ENCODE peak calls at places on chromosome 2, in four cellular contexts. S is A549, G is K562, L is HepG2. M is an unnamed sample.

GRCh38 chr2:29195796-29196195 is 80.6 kb downstream of the CLIP4 start:
- DNase-seq in G (no peak), L (no peak), S (no peak), M (no peak)

GRCh38 chr2:232411901-232412629 is 5.4 kb downstream of the ALPG start:
- DNase-seq in S (no peak), L (no peak), G (no peak), M (no peak)

GRCh38 chr2:74014813-74015212 is 30.1 kb downstream of the TET3 start:
- DNase-seq in S (no peak), G (no peak), L (no peak), M (no peak)

GRCh38 chr2:1739961-1740713 is 4.2 kb downstream of the PXDN start:
- DNase-seq in S (no peak), L (no peak), G (no peak), M (no peak)

GRCh38 chr2:111143107-111143886 is 22.6 kb downstream of the BCL2L11 start:
- DNase-seq in L (no peak), S (no peak), G (no peak), M (no peak)

GRCh38 chr2:148814143-148814852 is 60.7 kb upstream of the KIF5C start:
- DNase-seq in S (no peak), G (no peak), L (no peak), M (no peak)

GRCh38 chr2:240210198-240210965 is 69.9 kb upstream of the OTOS start:
- DNase-seq in L (no peak), S (no peak), G (no peak), M (no peak)

GRCh38 chr2:28895189-28895893 is 874 bp downstream of the WDR43 start:
- DNase-seq in G (no peak), S (peak), L (peak), M (no peak)

GRCh38 chr2:52034706-52035105 is 1002.8 kb upstream of the NRXN1 start:
- DNase-seq in G (no peak), S (no peak), L (no peak), M (no peak)

GRCh38 chr2:216634317-216635148 is 1.3 kb downstream of the IGFBP2 start:
- DNase-seq in G (no peak), S (no peak), L (no peak), M (no peak)

GRCh38 chr2:39584283-39584972 is 81.3 kb upstream of the TMEM178A start:
- DNase-seq in L (no peak), G (no peak), S (no peak), M (no peak)

GRCh38 chr2:145725876-145726275 is 1206.0 kb upstream of the ZEB2 start:
- DNase-seq in S (no peak), G (no peak), L (no peak), M (no peak)

GRCh38 chr2:120762341-120763061 is 26.8 kb downstream of the GLI2 start:
- DNase-seq in G (no peak), L (no peak), S (no peak), M (no peak)

GRCh38 chr2:222024934-222025890 is 273.6 kb downstream of the PAX3 start:
- DNase-seq in S (peak), G (peak), L (peak), M (no peak)

GRCh38 chr2:165462433-165462832 is 7.1 kb upstream of the CSRNP3 start:
- DNase-seq in L (no peak), S (no peak), G (no peak), M (no peak)

GRCh38 chr2:229475753-229476152 is 204.7 kb upstream of the PID1 start:
- DNase-seq in S (no peak), G (no peak), L (no peak), M (no peak)

GRCh38 chr2:159265171-159265576 is 21.3 kb downstream of the WDSUB1 start:
- DNase-seq in S (no peak), G (no peak), L (peak), M (no peak)

GRCh38 chr2:12819098-12819465 is 102.3 kb downstream of the TRIB2 start:
- DNase-seq in G (no peak), L (no peak), S (no peak), M (no peak)

GRCh38 chr2:9637330-9637729 is 6.5 kb upstream of the YWHAQ start:
- DNase-seq in S (no peak), L (peak), G (no peak), M (no peak)

GRCh38 chr2:26724004-26724750 is 31.7 kb downstream of the KCNK3 start:
- DNase-seq in S (peak), G (peak), L (peak), M (no peak)

GRCh38 chr2:233124449-233125080 is 64.4 kb downstream of the INPP5D start:
- DNase-seq in G (no peak), S (no peak), L (no peak), M (peak)

GRCh38 chr2:181754136-181754535 is 73.8 kb upstream of the NEUROD1 start:
- DNase-seq in G (no peak), L (no peak), S (no peak), M (no peak)

GRCh38 chr2:12861344-12861942 is 144.7 kb downstream of the TRIB2 start:
- DNase-seq in L (no peak), S (no peak), G (no peak), M (no peak)

GRCh38 chr2:187424156-187424555 is 23.9 kb downstream of the CALCRL start:
- DNase-seq in S (no peak), L (no peak), G (no peak), M (no peak)

GRCh38 chr2:18149660-18150246 is 271.3 kb downstream of the KCNS3 start:
- DNase-seq in S (peak), G (no peak), L (peak), M (no peak)

GRCh38 chr2:187078297-187078696 is 229.3 kb upstream of the ZSWIM2 start:
- DNase-seq in L (peak), S (no peak), G (no peak), M (no peak)

GRCh38 chr2:61493523-61493942 is 22.6 kb upstream of the USP34 start:
- DNase-seq in L (no peak), S (no peak), G (no peak), M (no peak)

GRCh38 chr2:182447843-182448242 is 21.0 kb upstream of the PDE1A start:
- DNase-seq in L (no peak), S (no peak), G (no peak), M (no peak)

GRCh38 chr2:136327162-136327852 is 209.4 kb upstream of the CXCR4 start:
- DNase-seq in S (no peak), L (no peak), G (peak), M (peak)

GRCh38 chr2:84495539-84496146 is 20.7 kb upstream of the DNAH6 start:
- DNase-seq in L (peak), G (peak), S (peak), M (no peak)

DNA sequence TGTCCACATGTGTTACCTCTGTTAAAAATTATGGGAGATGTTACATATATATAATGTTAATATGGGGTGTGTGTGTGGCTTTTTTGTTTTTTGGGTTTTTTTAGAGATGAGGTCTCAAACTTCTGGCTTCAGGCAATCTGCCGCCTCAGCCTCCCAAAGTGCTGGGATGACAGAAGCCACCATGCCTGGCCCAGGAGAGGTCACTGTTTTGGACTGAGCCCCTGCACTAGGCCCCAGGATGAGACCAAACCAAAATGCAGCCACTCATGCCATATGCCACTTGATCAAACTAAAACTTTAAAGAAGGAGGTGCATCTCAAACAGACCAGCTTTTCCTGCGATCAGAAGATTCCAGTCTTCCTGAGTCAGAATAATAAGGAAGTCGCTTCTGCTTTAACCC is 2.5 kb downstream of the ADI1 start:
- DNase-seq in S (no peak), L (no peak), G (no peak), M (no peak)
- H3K27ac ChIP-seq in S (no peak), L (peak), G (no peak), M (no peak)

DNA sequence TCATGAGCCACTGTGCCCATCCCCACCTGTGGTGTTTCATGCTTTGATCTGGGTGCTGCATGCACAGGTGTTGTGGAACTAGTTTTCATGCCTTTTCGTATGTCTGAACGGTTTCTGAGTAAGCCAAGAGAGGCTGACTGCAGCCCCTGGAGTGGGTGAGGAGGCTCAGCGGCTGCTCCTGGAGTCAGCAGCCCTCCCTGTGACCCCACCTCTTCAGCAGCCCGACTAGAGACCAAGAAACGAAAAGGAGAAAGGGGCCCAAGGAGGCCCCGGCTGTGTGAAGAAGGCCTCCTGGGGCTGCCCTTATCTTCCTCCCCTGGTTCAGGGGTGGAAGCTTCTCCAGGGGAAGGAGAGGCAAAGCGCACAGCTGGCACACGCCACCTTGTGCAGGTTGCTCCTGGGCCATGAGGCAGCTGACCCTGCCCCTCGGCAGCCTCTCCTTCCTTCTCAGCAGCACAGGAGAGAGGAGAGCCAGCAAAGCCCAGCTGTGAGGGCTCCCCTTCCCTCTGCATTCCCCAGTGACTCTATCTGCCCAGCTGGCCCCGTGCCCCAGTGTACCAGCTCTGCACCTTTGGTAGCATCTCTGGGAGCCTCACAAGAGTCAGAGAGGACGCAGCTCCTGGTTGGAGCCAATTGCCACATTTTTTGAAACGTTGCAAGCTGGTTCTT is 182.5 kb upstream of the HS6ST1 start:
- DNase-seq in S (no peak), L (no peak), G (no peak), M (no peak)
- TF ChIP-seq POLR2AphosphoS2 in S (no peak), L (no peak), G (no peak), M (no peak)

GRCh38 chr2:43458002-43458628 is 137.7 kb downstream of the THADA start:
- DNase-seq in L (no peak), S (no peak), G (no peak), M (no peak)

GRCh38 chr2:43461461-43462073 is 134.3 kb downstream of the THADA start:
- DNase-seq in G (no peak), L (no peak), S (no peak), M (peak)

GRCh38 chr2:43459455-43459854 is 136.4 kb downstream of the THADA start:
- DNase-seq in G (no peak), L (peak), S (no peak), M (no peak)

GRCh38 chr2:43460611-43461396 is 135.0 kb downstream of the THADA start:
- DNase-seq in L (peak), S (no peak), G (no peak), M (no peak)

GRCh38 chr2:43460141-43460540 is 135.7 kb downstream of the THADA start:
- DNase-seq in G (no peak), L (no peak), S (no peak), M (no peak)
- H3K27ac ChIP-seq in G (no peak), L (no peak), S (peak), M (peak)

GRCh38 chr2:46612675-46613074 is 133.3 kb downstream of the TMEM247 start:
- DNase-seq in L (no peak), S (no peak), G (no peak), M (no peak)

GRCh38 chr2:46621499-46621898 is 142.1 kb downstream of the TMEM247 start:
- DNase-seq in G (no peak), S (no peak), L (no peak), M (no peak)

GRCh38 chr2:46610014-46610413 is 130.6 kb downstream of the TMEM247 start:
- DNase-seq in G (no peak), S (no peak), L (no peak), M (no peak)

DNA sequence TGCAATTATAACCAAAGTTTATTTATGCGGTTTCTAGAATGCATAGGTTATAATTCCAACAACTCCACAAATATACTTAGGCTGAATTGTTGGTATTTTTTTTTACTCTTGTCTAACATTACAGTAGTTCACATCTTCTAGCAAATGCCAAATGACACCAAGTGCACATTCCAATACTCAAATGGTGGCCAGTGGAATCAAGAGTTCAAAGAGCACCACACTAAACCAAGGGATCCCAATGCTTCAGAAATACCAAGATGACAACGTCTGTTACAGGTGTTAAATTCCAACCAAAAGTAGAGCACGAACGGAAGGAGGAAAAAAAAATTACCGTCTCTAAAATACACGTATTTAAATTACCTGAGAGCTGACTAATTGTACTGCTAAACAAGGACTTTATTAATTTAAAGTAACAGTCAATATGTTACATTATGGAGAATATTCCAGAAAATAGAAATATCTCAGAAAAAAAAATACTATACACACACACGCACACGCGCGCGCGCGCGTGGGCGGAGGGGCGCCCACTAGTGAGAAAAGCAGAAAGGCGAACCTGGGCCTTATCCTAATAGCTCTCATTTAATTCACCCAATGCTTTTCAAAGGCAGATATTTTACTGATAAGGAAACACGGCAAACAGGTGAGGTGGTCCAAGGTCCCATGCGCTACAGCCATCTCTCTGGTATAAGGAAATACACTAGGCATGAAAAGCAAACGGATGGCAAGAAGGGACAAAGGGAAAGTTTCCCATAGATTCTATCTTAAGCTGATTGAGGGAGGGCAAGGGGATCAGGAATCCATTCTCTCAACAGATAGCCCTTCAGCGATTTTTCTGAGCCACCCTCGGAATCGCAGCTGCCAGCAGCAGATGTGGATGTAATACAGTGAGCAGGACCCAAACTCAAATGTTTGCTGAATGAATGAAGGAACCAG is 136.5 kb downstream of the TMEM247 start:
- DNase-seq in L (peak), S (peak), G (no peak), M (no peak)
- TF ChIP-seq POLR2AphosphoS2 in L (no peak), S (no peak), G (no peak), M (no peak)

GRCh38 chr2:100272848-100273329 is 49.4 kb downstream of the LONRF2 start:
- DNase-seq in G (no peak), S (no peak), L (no peak), M (no peak)
- H3K27ac ChIP-seq in G (no peak), S (no peak), L (no peak), M (no peak)

GRCh38 chr2:109145286-109145685 is 16.3 kb downstream of the SH3RF3 start:
- DNase-seq in L (no peak), S (no peak), G (no peak), M (no peak)

GRCh38 chr2:109143214-109144187 is 14.5 kb downstream of the SH3RF3 start:
- DNase-seq in L (no peak), S (no peak), G (no peak), M (peak)

GRCh38 chr2:109142416-109143210 is 13.6 kb downstream of the SH3RF3 start:
- DNase-seq in L (no peak), G (no peak), S (no peak), M (no peak)

GRCh38 chr2:109144721-109145120 is 15.7 kb downstream of the SH3RF3 start:
- DNase-seq in L (no peak), S (no peak), G (no peak), M (no peak)

GRCh38 chr2:109144271-109144670 is 15.3 kb downstream of the SH3RF3 start:
- DNase-seq in L (no peak), G (no peak), S (no peak), M (no peak)
- TF ChIP-seq POLR2AphosphoS2 in L (no peak), G (no peak), S (no peak), M (no peak)

DNA sequence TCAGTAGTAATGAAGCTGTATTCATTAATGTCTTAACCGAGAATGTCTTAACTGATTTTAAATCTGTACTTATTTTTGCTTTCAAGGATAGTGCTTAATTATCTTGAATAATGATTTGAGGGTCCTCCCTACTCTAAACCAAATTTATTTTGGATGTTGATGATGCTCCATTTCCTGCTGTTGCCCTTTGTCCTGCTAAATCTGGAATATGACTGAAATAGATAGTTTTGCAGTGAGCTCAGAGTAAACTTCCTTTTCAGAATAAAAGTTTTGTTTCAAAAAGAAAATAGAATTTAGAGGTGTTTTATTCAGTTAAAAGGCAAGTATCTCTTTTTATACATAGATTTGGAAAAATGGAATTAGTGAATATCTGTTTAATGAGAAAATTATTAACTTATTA is 8.1 kb downstream of the NBEAL1 start:
- DNase-seq in G (no peak), S (no peak), L (no peak), M (no peak)
- H3K27ac ChIP-seq in G (no peak), S (no peak), L (no peak), M (peak)

GRCh38 chr2:105005601-105006000 is 32.3 kb upstream of the MRPS9 start:
- DNase-seq in G (no peak), L (no peak), S (no peak), M (no peak)
- TF ChIP-seq POLR2AphosphoS2 in G (no peak), L (no peak), S (no peak), M (no peak)

M was measured in GM12878.